ENCODE peak calls at places on chromosome 15, in ten cellular contexts. X is OCI-LY7, F is prostate gland, B is HCT116, Y is mucosa of descending colon, K is foreskin fibroblast, V is thoracic aorta, E is DND-41, A is fibroblast of mammary gland, J is pancreas. T is an unnamed sample.

GRCh38 chr15:96462768-96463167 is 132.3 kb downstream of the NR2F2 start:
- DNase-seq in X (no peak), F (no peak), B (no peak), Y (no peak), K (no peak), V (no peak), E (no peak), A (peak; percentile 9), J (no peak), T (no peak)

GRCh38 chr15:79132770-79133169 is 42.2 kb upstream of the RASGRF1 start:
- DNase-seq in X (no peak), F (no peak), B (no peak), Y (no peak), K (no peak), V (no peak), E (no peak), A (peak; percentile 1), J (no peak), T (no peak)

GRCh38 chr15:43922021-43922420 is 95.2 kb downstream of the WDR76 start:
- DNase-seq in X (no peak), F (no peak), B (no peak), Y (no peak), K (peak; percentile 61), V (no peak), E (no peak), A (peak; percentile 34), J (no peak), T (no peak)

GRCh38 chr15:100784493-100785180 is 95.0 kb upstream of the ALDH1A3 start:
- DNase-seq in X (no peak), F (no peak), B (no peak), Y (no peak), K (no peak), V (no peak), E (no peak), A (no peak), J (no peak), T (no peak)

GRCh38 chr15:64865998-64866520 is 24.3 kb downstream of the PLEKHO2 start:
- DNase-seq in X (no peak), F (no peak), B (no peak), Y (no peak), K (peak; percentile 85), V (no peak), E (no peak), A (peak; percentile 75), J (no peak), T (no peak)

GRCh38 chr15:81955709-81956108 is 90.1 kb downstream of the MEX3B start:
- DNase-seq in X (no peak), F (no peak), B (no peak), Y (no peak), K (no peak), V (no peak), E (no peak), A (no peak), J (no peak), T (no peak)

GRCh38 chr15:66006986-66007385 is 137.7 kb downstream of the RAB11A start:
- DNase-seq in X (no peak), F (no peak), B (no peak), Y (no peak), K (peak; percentile 6), V (no peak), E (no peak), A (peak; percentile 91), J (no peak), T (no peak)

GRCh38 chr15:76335851-76336253 is 721 bp upstream of the ISL2 start:
- DNase-seq in X (peak; percentile 46), F (no peak), B (no peak), Y (peak; percentile 16), K (peak; percentile 44), V (no peak), E (no peak), A (no peak), J (no peak), T (no peak)

GRCh38 chr15:60091150-60091549 is 87.0 kb downstream of the FOXB1 start:
- DNase-seq in X (no peak), F (no peak), B (no peak), Y (no peak), K (peak; percentile 90), V (no peak), E (no peak), A (peak; percentile 92), J (no peak), T (peak; percentile 64)

GRCh38 chr15:68526784-68527183 is 52.0 kb upstream of the CORO2B start:
- DNase-seq in X (peak; percentile 11), F (no peak), B (no peak), Y (no peak), K (no peak), V (no peak), E (no peak), A (no peak), J (no peak), T (no peak)

GRCh38 chr15:50358805-50359204 is 3.8 kb upstream of the GABPB1 start:
- DNase-seq in X (peak; percentile 54), F (no peak), B (peak; percentile 47), Y (no peak), K (peak; percentile 38), V (no peak), E (no peak), A (peak; percentile 75), J (no peak), T (no peak)

GRCh38 chr15:49023354-49023753 is 22.9 kb downstream of the SECISBP2L start:
- DNase-seq in X (no peak), F (no peak), B (no peak), Y (no peak), K (no peak), V (no peak), E (no peak), A (no peak), J (no peak), T (no peak)

GRCh38 chr15:85125056-85125661 is 143.5 kb downstream of the PDE8A start:
- DNase-seq in X (no peak), F (no peak), B (peak; percentile 18), Y (no peak), K (peak; percentile 29), V (no peak), E (no peak), A (peak; percentile 44), J (no peak), T (no peak)

GRCh38 chr15:70632981-70633380 is 130.4 kb downstream of the UACA start:
- DNase-seq in X (no peak), F (no peak), B (no peak), Y (no peak), K (no peak), V (no peak), E (no peak), A (no peak), J (no peak), T (no peak)

GRCh38 chr15:85581495-85581894 is 201.1 kb downstream of the AKAP13 start:
- DNase-seq in X (peak; percentile 19), F (no peak), B (no peak), Y (peak; percentile 42), K (no peak), V (no peak), E (peak; percentile 13), A (peak; percentile 28), J (peak; percentile 63), T (peak; percentile 71)

GRCh38 chr15:80925597-80926059 is 64.0 kb downstream of the MESD start:
- DNase-seq in X (no peak), F (no peak), B (no peak), Y (no peak), K (no peak), V (no peak), E (no peak), A (no peak), J (no peak), T (no peak)

GRCh38 chr15:75230524-75231371 is 27.4 kb upstream of the GOLGA6C start:
- DNase-seq in X (no peak), F (no peak), B (no peak), Y (no peak), K (no peak), V (no peak), E (no peak), A (no peak), J (peak; percentile 34), T (no peak)

GRCh38 chr15:89215627-89216026 is 5.8 kb downstream of the RLBP1 start:
- DNase-seq in X (no peak), F (no peak), B (no peak), Y (no peak), K (no peak), V (no peak), E (no peak), A (no peak), J (no peak), T (no peak)

GRCh38 chr15:31340047-31340446 is 13.4 kb downstream of the KLF13 start:
- DNase-seq in X (no peak), F (no peak), B (no peak), Y (no peak), K (no peak), V (no peak), E (no peak), A (no peak), J (no peak), T (no peak)

GRCh38 chr15:58632789-58633188 is 116.7 kb downstream of the ADAM10 start:
- DNase-seq in X (no peak), F (no peak), B (no peak), Y (no peak), K (no peak), V (no peak), E (no peak), A (peak; percentile 35), J (no peak), T (no peak)
- TF ChIP-seq CTCF in X (no peak), F (no peak), B (no peak), Y (no peak), K (no peak), V (no peak), E (no peak), A (no peak), J (no peak), T (no peak)

GRCh38 chr15:39667382-39668127 is 86.7 kb downstream of the THBS1 start:
- DNase-seq in X (no peak), F (no peak), B (no peak), Y (no peak), K (no peak), V (no peak), E (no peak), A (no peak), J (no peak), T (no peak)
- H3K4me3 ChIP-seq in X (no peak overlapping the region), F (no peak overlapping the region), B (no peak overlapping the region), Y (no peak overlapping the region), K (no peak overlapping the region), V (no peak overlapping the region), E (no peak overlapping the region), A (no peak overlapping the region), J (no peak overlapping the region), T (no peak overlapping the region)

DNA sequence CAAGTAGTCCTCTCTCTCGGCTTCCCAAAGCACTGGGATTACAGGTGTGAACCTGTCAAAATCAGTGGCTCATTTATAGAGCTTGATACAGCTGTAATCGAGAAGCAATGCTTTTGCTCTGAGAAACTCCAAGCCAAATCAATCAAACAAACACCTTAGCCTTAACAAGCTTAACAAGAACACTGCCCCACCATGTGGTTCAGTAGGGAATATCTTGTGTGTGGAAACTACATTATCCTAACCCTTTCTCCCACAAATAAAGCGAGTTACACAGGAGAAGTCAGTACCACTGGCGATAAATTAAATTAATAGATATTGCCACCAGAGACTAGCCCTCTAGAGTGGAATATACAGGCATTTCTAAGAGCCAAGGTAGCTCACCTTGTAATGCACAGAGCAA is 13.9 kb downstream of the CDAN1 start:
- DNase-seq in X (no peak), F (no peak), B (no peak), Y (no peak), K (no peak), V (no peak), E (no peak), A (peak; percentile 16), J (no peak), T (no peak)
- TF ChIP-seq CTCF in X (peak; percentile 58), F (peak; percentile 37), B (no peak), Y (no peak), K (peak; percentile 14), V (no peak), E (no peak), A (peak; percentile 11), J (no peak), T (no peak)

GRCh38 chr15:52785672-52786406 is 4.3 kb downstream of the ONECUT1 start:
- DNase-seq in X (no peak), F (no peak), B (no peak), Y (no peak), K (no peak), V (no peak), E (no peak), A (no peak), J (peak; percentile 71), T (no peak)
- H3K4me3 ChIP-seq in X (no peak overlapping the region), F (no peak overlapping the region), B (no peak overlapping the region), Y (no peak overlapping the region), K (no peak overlapping the region), V (no peak overlapping the region), E (no peak overlapping the region), A (no peak overlapping the region), J (peak overlapping the region; percentile 51), T (no peak overlapping the region)